ENCODE peak calls at places on chromosomes 11 and 22, in five cellular contexts. C is heart left ventricle, Y is lower leg skin, M is GM12865, X is SK-N-SH. U is an unnamed sample.

GRCh38 chr11:101444851-101445250 is 139.0 kb downstream of the TRPC6 start:
- DNase-seq in C (no peak), Y (no peak), M (no peak), X (no peak), U (no peak)

GRCh38 chr11:133661867-133662266 is 129.6 kb upstream of the OPCML start:
- DNase-seq in C (no peak), Y (peak; percentile 61), M (no peak), X (no peak), U (no peak)

GRCh38 chr11:19276859-19277808 is 36.4 kb upstream of the E2F8 start:
- DNase-seq in C (no peak), Y (no peak), M (no peak), X (no peak), U (no peak)

GRCh38 chr22:19120829-19121630 is 1.2 kb downstream of the DGCR2 start:
- DNase-seq in C (no peak), Y (no peak), M (no peak), X (no peak), U (no peak)

GRCh38 chr11:91299980-91300379 is 924.6 kb upstream of the FAT3 start:
- DNase-seq in C (no peak), Y (no peak), M (peak; percentile 24), X (no peak), U (peak; percentile 29)

GRCh38 chr11:60118333-60118732 is 29.9 kb downstream of the MS4A2 start:
- DNase-seq in C (no peak), Y (no peak), M (peak; percentile 20), X (no peak), U (no peak)

GRCh38 chr22:26642465-26643367 is 14.7 kb upstream of the MIAT start:
- DNase-seq in C (peak; percentile 29), Y (no peak), M (peak; percentile 65), X (no peak), U (no peak)

GRCh38 chr11:63641727-63642126 is 27.5 kb upstream of the PLAAT3 start:
- DNase-seq in C (no peak), Y (no peak), M (no peak), X (no peak), U (no peak)

GRCh38 chr11:116835042-116835772 is 2.2 kb downstream of the APOA1 start:
- DNase-seq in C (no peak), Y (no peak), M (peak; percentile 28), X (no peak), U (no peak)

GRCh38 chr11:116826751-116827431 is 2.8 kb upstream of the APOC3 start:
- DNase-seq in C (no peak), Y (no peak), M (no peak), X (no peak), U (no peak)

DNA sequence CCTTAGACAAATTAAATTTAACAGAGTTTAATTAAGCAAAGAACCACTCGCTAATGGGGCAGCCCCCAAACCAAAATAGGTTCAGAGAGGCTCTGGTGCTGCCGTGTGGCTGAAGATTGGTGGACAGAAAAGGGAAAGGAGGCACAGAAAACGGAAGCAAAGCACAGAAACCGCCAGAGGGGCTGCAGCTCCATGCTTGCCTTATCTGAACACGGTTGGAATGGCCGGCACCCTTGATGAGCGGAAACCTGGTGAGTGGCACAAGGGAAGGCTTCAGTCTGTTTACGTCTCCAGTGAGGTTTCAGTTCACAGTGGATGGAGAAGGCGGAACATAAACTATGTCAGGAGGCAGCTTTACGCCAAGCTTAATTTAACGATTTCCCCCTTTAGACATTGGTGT is 5.2 kb upstream of the PRR33 start:
- DNase-seq in C (no peak), Y (no peak), M (no peak), X (no peak), U (no peak)
- H3K4me3 ChIP-seq in C (no peak overlapping the region), Y (no peak overlapping the region), M (no peak overlapping the region), X (no peak overlapping the region), U (no peak overlapping the region)

GRCh38 chr11:58626915-58627483 is 4.5 kb downstream of the CNTF start:
- DNase-seq in C (no peak), Y (no peak), M (no peak), X (no peak), U (no peak)

GRCh38 chr11:58625826-58626460 is 3.5 kb downstream of the CNTF start:
- DNase-seq in C (no peak), Y (no peak), M (no peak), X (no peak), U (no peak)

GRCh38 chr11:58628446-58628845 is 6.0 kb downstream of the CNTF start:
- DNase-seq in C (peak; percentile 35), Y (no peak), M (no peak), X (no peak), U (peak; percentile 60)

GRCh38 chr11:58622344-58622743 is at the start of gene CNTF:
- DNase-seq in C (no peak), Y (no peak), M (no peak), X (no peak), U (no peak)

GRCh38 chr11:58625086-58625485 is 2.6 kb downstream of the CNTF start:
- DNase-seq in C (no peak), Y (no peak), M (no peak), X (no peak), U (no peak)
- TF ChIP-seq CTCF in C (no peak), Y (no peak), M (no peak), X (no peak), U (no peak)

DNA sequence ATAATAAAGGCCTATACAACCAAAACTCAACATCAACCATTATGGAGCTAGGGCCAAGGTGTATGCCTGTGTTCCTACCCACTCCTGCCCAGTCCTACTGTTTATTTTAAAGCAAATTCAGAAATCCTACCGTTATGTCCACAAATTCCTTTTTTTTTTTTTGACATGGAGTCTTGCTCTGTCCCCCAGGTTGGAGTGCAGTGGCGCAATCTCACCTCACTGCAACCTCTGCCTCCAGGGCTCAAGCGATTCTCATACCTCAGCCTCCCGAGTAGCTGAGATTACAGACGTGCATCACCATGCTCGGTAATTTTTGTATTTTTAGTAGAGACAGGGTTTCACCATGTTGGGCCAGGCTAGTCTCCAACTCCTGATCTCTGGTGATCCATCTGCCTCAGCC is 3.1 kb upstream of the CPT1A start:
- DNase-seq in C (no peak), Y (no peak), M (no peak), X (no peak), U (no peak)
- H3K4me3 ChIP-seq in C (no peak overlapping the region), Y (no peak overlapping the region), M (no peak overlapping the region), X (no peak overlapping the region), U (no peak overlapping the region)

GRCh38 chr11:61957028-61957770 is 7.0 kb downstream of the BEST1 start:
- DNase-seq in C (no peak), Y (peak; percentile 71), M (no peak), X (no peak), U (no peak)

GRCh38 chr11:61958590-61958989 is 8.4 kb downstream of the BEST1 start:
- DNase-seq in C (no peak), Y (peak; percentile 64), M (no peak), X (no peak), U (no peak)

GRCh38 chr11:61960532-61960931 is 6.9 kb downstream of the FTH1 start:
- DNase-seq in C (no peak), Y (peak; percentile 80), M (no peak), X (no peak), U (no peak)

GRCh38 chr11:61959678-61960077 is 7.8 kb downstream of the FTH1 start:
- DNase-seq in C (no peak), Y (peak; percentile 78), M (no peak), X (no peak), U (no peak)

DNA sequence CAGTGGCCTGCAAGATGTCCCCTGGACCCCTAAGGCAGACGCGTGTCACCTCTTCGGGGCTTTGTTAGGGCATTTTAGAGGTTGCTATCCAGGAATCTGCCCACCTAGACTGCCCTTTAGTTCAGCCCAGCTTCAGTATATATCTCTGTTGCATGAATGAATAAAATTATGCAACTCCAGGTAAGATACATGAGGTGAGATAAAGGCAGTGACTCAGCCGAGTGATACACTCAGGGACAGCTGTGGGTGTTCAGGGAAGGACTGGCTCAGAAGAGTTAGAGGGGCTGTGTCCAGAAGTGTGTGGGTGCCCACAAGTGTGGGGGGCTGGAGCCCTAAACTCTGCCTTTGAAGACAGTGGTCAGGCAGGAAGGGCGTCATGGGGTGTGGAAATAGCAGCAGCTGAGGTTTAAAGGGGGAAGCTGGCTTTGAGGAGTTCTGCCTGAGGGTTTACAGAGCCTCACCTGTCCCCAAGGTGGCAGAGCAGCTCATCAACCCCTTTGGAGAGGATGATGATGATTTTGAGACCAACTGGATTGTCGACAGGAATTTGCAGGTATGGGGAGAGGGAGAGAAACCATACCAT is 8.3 kb downstream of the FTH1 start:
- DNase-seq in C (no peak), Y (peak; percentile 54), M (no peak), X (no peak), U (no peak)
- TF ChIP-seq CTCF in C (no peak), Y (no peak), M (no peak), X (no peak), U (no peak)

DNA sequence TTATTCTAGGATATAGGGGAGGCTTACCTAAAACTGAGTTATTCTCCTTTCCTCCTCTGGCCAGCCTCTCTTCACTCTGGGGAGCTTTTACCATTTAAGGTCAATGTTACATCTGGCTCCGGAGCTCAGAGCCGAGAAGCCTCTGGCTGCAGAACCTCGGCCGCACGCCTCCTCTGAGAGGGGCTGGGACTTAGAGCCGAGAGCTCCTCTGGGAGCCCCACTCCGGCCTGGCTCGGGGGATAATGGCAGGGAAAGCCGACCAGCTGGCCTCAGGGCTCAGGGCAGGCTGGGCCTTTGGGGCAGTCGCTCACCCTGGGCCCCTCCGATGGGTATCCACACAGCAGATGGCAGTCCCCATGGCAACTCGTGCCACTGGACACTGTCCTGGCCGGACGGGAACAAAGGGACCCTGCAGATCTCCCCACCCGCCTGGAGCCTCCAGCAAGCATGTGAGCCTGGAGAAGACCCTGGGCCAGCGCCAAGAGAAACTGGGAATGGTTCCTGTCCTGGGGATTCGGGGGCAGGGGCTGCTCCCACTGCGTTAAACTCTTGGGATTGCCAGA is at the start of gene IRAG1:
- DNase-seq in C (peak; percentile 68), Y (no peak), M (no peak), X (peak; percentile 63), U (no peak)
- H3K4me3 ChIP-seq in C (peak within 1 kb of the TSS; percentile 10), Y (no peak within 1 kb of the TSS), M (no peak within 1 kb of the TSS), X (no peak within 1 kb of the TSS), U (no peak within 1 kb of the TSS)

GRCh38 chr22:43408009-43408408 is 3.8 kb upstream of the MPPED1 start:
- DNase-seq in C (no peak), Y (no peak), M (no peak), X (no peak), U (no peak)

GRCh38 chr22:43411040-43411919 is 534 bp upstream of the MPPED1 start:
- DNase-seq in C (no peak), Y (no peak), M (no peak), X (peak; percentile 73), U (no peak)

GRCh38 chr22:43407591-43407990 is 4.2 kb upstream of the MPPED1 start:
- DNase-seq in C (no peak), Y (no peak), M (no peak), X (no peak), U (no peak)

GRCh38 chr22:43409046-43409445 is 2.8 kb upstream of the MPPED1 start:
- DNase-seq in C (no peak), Y (no peak), M (no peak), X (no peak), U (no peak)

GRCh38 chr22:43409800-43410199 is 2.0 kb upstream of the MPPED1 start:
- DNase-seq in C (no peak), Y (no peak), M (no peak), X (no peak), U (no peak)
- TF ChIP-seq CTCF in C (no peak), Y (no peak), M (peak; percentile 1), X (no peak), U (no peak)

GRCh38 chr11:1060410-1060809 is 14.3 kb upstream of the MUC2 start:
- DNase-seq in C (no peak), Y (no peak), M (no peak), X (no peak), U (no peak)
- H3K4me3 ChIP-seq in C (no peak overlapping the region), Y (no peak overlapping the region), M (no peak overlapping the region), X (no peak overlapping the region), U (no peak overlapping the region)